ENCODE peak calls at places on chromosomes 11 and 22, in six cellular contexts. D, N, B, A, K and V are unnamed samples.
A peak's percentile ranks its signal among the peaks of the same experiment; 100 is the strongest.

GRCh38 chr22:46070215-46070721 is 80.1 kb upstream of the PPARA start:
- DNase-seq in D (no peak), N (no peak), B (no peak), A (peak; percentile 10), K (no peak), V (no peak)

GRCh38 chr22:30607300-30607930 is 441 bp downstream of the TCN2 start:
- DNase-seq in D (no peak), N (no peak), B (no peak), A (no peak), K (no peak), V (no peak)

GRCh38 chr11:6223854-6224253 is 10.6 kb downstream of the FHIP1B start:
- DNase-seq in D (no peak), N (no peak), B (no peak), A (no peak), K (no peak), V (no peak)

GRCh38 chr11:1963864-1964263 is 16.7 kb downstream of the MRPL23 start:
- DNase-seq in D (no peak), N (no peak), B (no peak), A (no peak), K (no peak), V (no peak)

GRCh38 chr22:25202290-25202921 is 2.7 kb downstream of the CRYBB3 start:
- DNase-seq in D (peak; percentile 8), N (peak; percentile 62), B (peak; percentile 54), A (peak; percentile 59), K (peak; percentile 60), V (peak; percentile 63)

GRCh38 chr11:64206457-64207246 is at the start of gene FERMT3:
- DNase-seq in D (peak; percentile 41), N (peak; percentile 61), B (no peak), A (no peak), K (peak; percentile 84), V (peak; percentile 72)

GRCh38 chr11:75968021-75968685 is 153.1 kb downstream of the UVRAG start:
- DNase-seq in D (no peak), N (no peak), B (no peak), A (no peak), K (no peak), V (no peak)

GRCh38 chr11:47443028-47443700 is 5.8 kb downstream of the RAPSN start:
- DNase-seq in D (no peak), N (no peak), B (no peak), A (no peak), K (no peak), V (no peak)

GRCh38 chr22:50731811-50732624 is 6.0 kb upstream of the ACR start:
- DNase-seq in D (no peak), N (peak; percentile 85), B (no peak), A (peak; percentile 28), K (peak; percentile 70), V (peak; percentile 73)

GRCh38 chr11:6545917-6546605 is 49.0 kb downstream of the DNHD1 start:
- DNase-seq in D (no peak), N (no peak), B (no peak), A (no peak), K (no peak), V (no peak)

GRCh38 chr11:133901999-133902398 is 54.8 kb downstream of the IGSF9B start:
- DNase-seq in D (no peak), N (no peak), B (no peak), A (no peak), K (no peak), V (no peak)

GRCh38 chr22:27151407-27151806 is 494.0 kb downstream of the MIAT start:
- DNase-seq in D (no peak), N (no peak), B (no peak), A (no peak), K (no peak), V (no peak)

GRCh38 chr11:72752088-72752914 is at the start of gene ARAP1:
- DNase-seq in D (no peak), N (peak; percentile 96), B (no peak), A (peak; percentile 68), K (peak; percentile 85), V (peak; percentile 96)

GRCh38 chr11:10680956-10681487 is 12.5 kb downstream of the IRAG1 start:
- DNase-seq in D (no peak), N (no peak), B (no peak), A (no peak), K (no peak), V (no peak)

GRCh38 chr11:134599180-134599810 is 187.3 kb upstream of the B3GAT1 start:
- DNase-seq in D (no peak), N (no peak), B (no peak), A (no peak), K (peak; percentile 18), V (no peak)

GRCh38 chr11:34161812-34162506 is 56.5 kb downstream of the NAT10 start:
- DNase-seq in D (no peak), N (no peak), B (no peak), A (no peak), K (peak; percentile 61), V (no peak)

GRCh38 chr11:12841946-12842630 is 167.0 kb upstream of the RASSF10 start:
- DNase-seq in D (no peak), N (no peak), B (no peak), A (no peak), K (peak; percentile 75), V (no peak)

GRCh38 chr11:131413217-131413616 is 42.8 kb downstream of the NTM start:
- DNase-seq in D (no peak), N (no peak), B (no peak), A (no peak), K (no peak), V (no peak)

GRCh38 chr11:122248939-122249338 is 132.9 kb upstream of the BLID start:
- DNase-seq in D (no peak), N (no peak), B (no peak), A (no peak), K (no peak), V (no peak)

GRCh38 chr22:39581303-39581702 is 10.8 kb downstream of the CACNA1I start:
- DNase-seq in D (no peak), N (no peak), B (no peak), A (no peak), K (no peak), V (no peak)

GRCh38 chr22:32042924-32043323 is at the start of gene SLC5A1:
- DNase-seq in D (no peak), N (no peak), B (no peak), A (no peak), K (no peak), V (no peak)

GRCh38 chr11:124297921-124298320 is 15.8 kb downstream of the OR8D1 start:
- DNase-seq in D (no peak), N (no peak), B (no peak), A (no peak), K (no peak), V (no peak)

GRCh38 chr22:33722817-33723216 is 197.5 kb downstream of the LARGE1 start:
- DNase-seq in D (no peak), N (no peak), B (no peak), A (no peak), K (no peak), V (no peak)

GRCh38 chr11:5237384-5237783 is 3.1 kb upstream of the HBD start:
- DNase-seq in D (no peak), N (no peak), B (no peak), A (no peak), K (no peak), V (no peak)

GRCh38 chr22:22928666-22929380 is 41.2 kb downstream of the IGLL5 start:
- DNase-seq in D (peak; percentile 99), N (peak; percentile 88), B (no peak), A (no peak), K (peak; percentile 89), V (peak; percentile 89)

GRCh38 chr11:105432241-105432995 is 177.5 kb upstream of the GRIA4 start:
- DNase-seq in D (no peak), N (no peak), B (no peak), A (no peak), K (no peak), V (no peak)

GRCh38 chr11:50423208-50423607 is 390.5 kb downstream of the OR4C45 start:
- DNase-seq in D (no peak), N (no peak), B (no peak), A (no peak), K (no peak), V (no peak)

GRCh38 chr22:40578171-40578570 is 58.3 kb downstream of the MRTFA start:
- DNase-seq in D (no peak), N (no peak), B (no peak), A (no peak), K (no peak), V (no peak)

GRCh38 chr11:125371451-125371935 is 124.6 kb downstream of the FEZ1 start:
- DNase-seq in D (no peak), N (no peak), B (peak; percentile 68), A (no peak), K (no peak), V (no peak)

GRCh38 chr22:38214248-38215056 is 12.7 kb downstream of the MAFF start:
- DNase-seq in D (no peak), N (peak; percentile 66), B (peak; percentile 44), A (no peak), K (peak; percentile 86), V (peak; percentile 72)
- TF ChIP-seq POLR2AphosphoS5 in D (no peak), N (no peak), B (peak; percentile 54), A (no peak), K (no peak), V (peak; percentile 5)

DNA sequence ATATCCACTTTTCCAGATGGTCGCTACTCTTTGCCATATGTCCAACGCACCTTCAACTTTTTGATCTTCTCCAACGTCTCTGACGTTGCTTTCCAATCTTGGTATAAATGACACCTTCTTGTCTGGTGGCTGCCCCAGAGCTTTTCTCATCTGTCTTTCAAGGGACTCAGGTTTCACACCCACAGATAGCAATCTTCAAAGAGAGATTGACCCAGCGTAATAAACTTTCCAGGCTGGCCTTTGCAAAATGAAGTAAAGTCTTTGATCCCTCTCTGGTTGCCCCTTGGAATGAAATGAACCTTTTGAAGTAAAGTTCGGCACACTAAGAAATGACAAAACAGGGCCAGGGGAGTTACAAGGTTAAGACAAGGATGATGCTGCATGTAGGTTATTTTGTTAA is 138.4 kb upstream of the BDNF start:
- DNase-seq in D (no peak), N (no peak), B (no peak), A (no peak), K (no peak), V (no peak)
- TF ChIP-seq TAF1 in D (no peak), N (no peak), B (no peak), A (no peak), K (no peak), V (no peak)

GRCh38 chr11:59615637-59616395 is at the start of gene OSBP:
- DNase-seq in D (peak; percentile 100), N (peak; percentile 86), B (peak; percentile 100), A (peak; percentile 99), K (peak; percentile 100), V (peak; percentile 89)
- TF ChIP-seq POLR2A in D (peak; percentile 89), N (peak; percentile 19), B (peak; percentile 36), A (peak; percentile 68), K (peak; percentile 72), V (peak; percentile 74)

DNA sequence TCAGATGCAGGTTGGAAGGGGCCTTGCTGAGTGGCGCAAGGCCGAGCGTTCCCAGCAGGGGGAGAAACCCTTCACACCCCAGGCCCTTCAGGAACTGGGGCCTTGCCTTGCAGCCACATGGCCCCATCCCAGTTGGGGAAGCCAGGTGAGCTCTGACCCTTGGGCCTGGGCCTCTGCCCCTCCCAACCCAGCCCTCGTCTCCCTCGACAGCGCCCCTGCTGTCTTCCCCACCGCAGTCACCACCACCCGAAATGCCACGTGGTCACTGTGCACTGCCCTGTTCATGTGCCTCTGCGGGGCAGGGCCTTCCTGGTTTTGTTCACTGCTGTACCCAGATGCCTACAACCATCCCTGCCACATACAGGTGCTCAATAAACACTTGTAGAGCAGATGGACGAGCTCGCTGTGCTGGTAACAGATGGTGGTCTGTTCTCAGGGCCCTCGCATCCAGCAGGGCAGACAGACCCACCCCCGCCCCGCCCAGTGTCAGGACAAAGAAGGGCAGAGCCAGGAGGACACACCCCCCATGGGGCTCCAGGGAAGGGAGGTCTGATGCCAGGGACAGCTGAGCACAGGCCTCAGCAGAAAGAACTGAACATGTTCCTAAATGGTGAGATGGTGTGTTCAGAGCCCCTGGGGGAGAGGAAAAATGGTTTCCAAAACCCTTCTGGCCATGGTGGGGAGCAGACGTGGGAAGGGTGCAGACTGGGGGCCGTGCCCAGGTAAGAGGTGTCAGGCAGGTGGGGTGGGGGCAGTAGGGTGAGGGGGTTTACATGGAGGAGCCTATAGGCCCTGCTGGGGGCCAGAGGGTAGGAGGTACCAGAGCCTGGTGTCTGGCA is 3.7 kb downstream of the POLR2L start:
- DNase-seq in D (no peak), N (no peak), B (no peak), A (peak; percentile 82), K (peak; percentile 77), V (no peak)
- TF ChIP-seq POLR2AphosphoS5 in D (no peak), N (no peak), B (no peak), A (peak; percentile 47), K (no peak), V (no peak)